ENCODE peak calls at places on chromosomes 1 and 21, in five cellular contexts. V is CD4-positive, alpha-beta memory T cell; U is aorta; O is cardiac muscle cell; T is left ventricle myocardium inferior. J is an unnamed sample. For H3K9me3 and H3K4me1, the result is how much of the 10 kb centered on the place peaks cover.

GRCh38 chr1:26408604-26409003 is 2.0 kb upstream of the LIN28A start:
- DNase-seq in V (peak), O (peak), T (peak), U (peak), J (peak)

GRCh38 chr1:182666736-182667135 is 17.7 kb downstream of the RGS8 start:
- DNase-seq in U (no peak), O (no peak), T (no peak), V (no peak), J (no peak)

GRCh38 chr1:15094719-15095491 is 58.6 kb upstream of the TMEM51 start:
- DNase-seq in U (peak), T (no peak), V (no peak), O (no peak), J (no peak)

GRCh38 chr1:56527548-56528302 is 51.6 kb downstream of the PLPP3 start:
- DNase-seq in O (no peak), V (no peak), T (no peak), U (no peak), J (no peak)

GRCh38 chr1:209150114-209150513 is 433.4 kb upstream of the CAMK1G start:
- DNase-seq in O (peak), U (no peak), T (no peak), V (no peak), J (no peak)

GRCh38 chr1:55696181-55696580 is 481.0 kb upstream of the USP24 start:
- DNase-seq in O (peak), U (no peak), V (no peak), T (no peak), J (no peak)

GRCh38 chr1:2965676-2966075 is 55.6 kb upstream of the ACTRT2 start:
- DNase-seq in T (no peak), U (no peak), O (no peak), V (no peak), J (no peak)

GRCh38 chr1:18278953-18279712 is 171.5 kb downstream of the IGSF21 start:
- DNase-seq in T (no peak), O (no peak), V (no peak), U (no peak), J (no peak)

GRCh38 chr1:99850458-99850974 is 355 bp downstream of the AGL start:
- DNase-seq in T (no peak), O (peak), V (no peak), U (no peak), J (no peak)

GRCh38 chr1:14613915-14614314 is 15.4 kb downstream of the KAZN start:
- DNase-seq in U (no peak), T (no peak), V (no peak), O (no peak), J (no peak)

GRCh38 chr21:40153351-40153750 is 286.1 kb downstream of the PCP4 start:
- DNase-seq in O (no peak), T (no peak), U (no peak), V (no peak), J (no peak)

GRCh38 chr1:56416385-56416972 is 162.9 kb downstream of the PLPP3 start:
- DNase-seq in V (no peak), U (no peak), T (no peak), O (peak), J (no peak)

GRCh38 chr1:62724430-62724829 is 36.2 kb upstream of the DOCK7 start:
- DNase-seq in T (no peak), U (no peak), O (no peak), V (no peak), J (no peak)

GRCh38 chr1:111553199-111553598 is 49.8 kb upstream of the ADORA3 start:
- DNase-seq in U (no peak), T (no peak), V (no peak), O (peak), J (no peak)

GRCh38 chr1:204254031-204254661 is 40.4 kb upstream of the GOLT1A start:
- DNase-seq in V (no peak), O (peak), T (peak), U (peak), J (peak)

GRCh38 chr21:44793269-44794030 is 8.2 kb downstream of the UBE2G2 start:
- DNase-seq in T (peak), O (peak), V (peak), U (no peak), J (peak)

GRCh38 chr1:206472454-206472853 is 2.2 kb downstream of the IKBKE start:
- DNase-seq in V (no peak), U (no peak), O (peak), T (no peak), J (no peak)

GRCh38 chr1:192756847-192757246 is 52.0 kb upstream of the RGS2 start:
- DNase-seq in V (no peak), O (no peak), T (no peak), U (no peak), J (no peak)

GRCh38 chr21:44306926-44307687 is 7.3 kb downstream of the PFKL start:
- DNase-seq in T (no peak), U (no peak), V (no peak), O (no peak), J (no peak)

GRCh38 chr1:116515702-116516101 is 55.1 kb downstream of the CD58 start:
- DNase-seq in V (peak), T (no peak), O (no peak), U (no peak), J (no peak)

GRCh38 chr1:167517535-167518330 is 596 bp downstream of the CD247 start:
- DNase-seq in U (no peak), T (no peak), O (no peak), V (peak), J (no peak)

GRCh38 chr21:26572668-26573381 is at the start of gene CYYR1:
- DNase-seq in T (peak), V (no peak), U (no peak), O (peak), J (peak)

GRCh38 chr1:18716785-18717678 is 86.4 kb downstream of the PAX7 start:
- DNase-seq in O (no peak), V (no peak), U (no peak), T (no peak), J (no peak)

GRCh38 chr1:182601926-182602325 is 2.3 kb downstream of the RGS16 start:
- DNase-seq in T (no peak), O (no peak), V (no peak), U (no peak), J (no peak)

GRCh38 chr1:44212355-44213221 is 683 bp upstream of the DMAP1 start:
- DNase-seq in O (no peak), T (no peak), V (peak), U (no peak), J (no peak)

GRCh38 chr1:82091729-82092128 is 291.0 kb downstream of the ADGRL2 start:
- DNase-seq in V (no peak), U (no peak), T (no peak), O (peak), J (no peak)

GRCh38 chr1:156247460-156248322 is at the start of gene PAQR6:
- DNase-seq in T (peak), O (no peak), V (no peak), U (no peak), J (peak)

GRCh38 chr21:30623362-30623761 is 2.9 kb downstream of the KRTAP20-4 start:
- DNase-seq in V (no peak), T (no peak), O (no peak), U (no peak), J (no peak)

GRCh38 chr21:30616125-30616524 is at the start of gene KRTAP20-1:
- DNase-seq in T (no peak), V (no peak), U (no peak), O (no peak), J (no peak)

GRCh38 chr21:30625449-30625848 is 5.0 kb downstream of the KRTAP20-4 start:
- DNase-seq in U (no peak), V (no peak), T (no peak), O (no peak), J (no peak)

GRCh38 chr21:30620080-30620479 is 347 bp upstream of the KRTAP20-4 start:
- DNase-seq in T (no peak), O (no peak), U (no peak), V (no peak), J (no peak)

DNA sequence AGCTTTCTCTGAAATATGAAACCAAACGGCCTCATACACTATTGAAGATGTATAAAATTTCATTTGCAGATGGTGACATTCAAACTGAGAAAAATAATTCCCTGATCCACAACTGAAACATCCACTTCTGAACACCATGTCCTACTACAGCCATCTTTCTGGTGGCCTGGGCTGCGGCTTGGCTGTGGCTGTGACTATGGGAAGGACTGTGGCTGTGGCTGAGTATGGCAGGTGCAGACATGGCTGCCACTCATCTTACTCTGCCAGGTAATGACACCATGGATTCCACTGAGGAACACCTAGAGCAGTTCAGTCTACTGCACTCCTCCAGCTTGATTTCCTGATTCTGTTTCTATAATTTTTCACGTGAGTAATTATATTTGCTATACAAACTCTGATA is at the start of gene KRTAP20-4:
- DNase-seq in O (no peak), V (no peak), U (no peak), T (no peak), J (no peak)
- H3K9me3 ChIP-seq in O (under half), V (under half), U (under half), T (under half), J (under half)

GRCh38 chr1:27605796-27606707 is 2.1 kb upstream of the AHDC1 start:
- DNase-seq in T (no peak), V (peak), O (peak), U (no peak), J (peak)

GRCh38 chr1:27603320-27603961 is 503 bp downstream of the AHDC1 start:
- DNase-seq in U (peak), V (no peak), T (peak), O (no peak), J (peak)

GRCh38 chr1:27603962-27604578 is at the start of gene AHDC1:
- DNase-seq in V (peak), O (peak), T (peak), U (peak), J (peak)

GRCh38 chr1:27605300-27605766 is 1.4 kb upstream of the AHDC1 start:
- DNase-seq in V (no peak), U (no peak), T (no peak), O (no peak), J (no peak)

GRCh38 chr1:27604579-27605299 is 795 bp upstream of the AHDC1 start:
- DNase-seq in V (no peak), T (no peak), O (no peak), U (no peak), J (peak)
- H3K4me1 ChIP-seq in V (half or more), T (half or more), O (under half), U (under half), J (under half)

GRCh38 chr1:150257624-150258274 is at the start of gene CA14:
- DNase-seq in U (no peak), T (peak), V (no peak), O (no peak), J (no peak)

GRCh38 chr1:150258275-150258666 is 697 bp downstream of the CA14 start:
- DNase-seq in V (no peak), T (no peak), U (no peak), O (no peak), J (no peak)

GRCh38 chr1:150259217-150259616 is 1.6 kb downstream of the CA14 start:
- DNase-seq in V (no peak), U (no peak), O (no peak), T (no peak), J (no peak)

GRCh38 chr1:150261367-150261766 is 3.8 kb downstream of the CA14 start:
- DNase-seq in O (no peak), U (no peak), T (no peak), V (no peak), J (no peak)

DNA sequence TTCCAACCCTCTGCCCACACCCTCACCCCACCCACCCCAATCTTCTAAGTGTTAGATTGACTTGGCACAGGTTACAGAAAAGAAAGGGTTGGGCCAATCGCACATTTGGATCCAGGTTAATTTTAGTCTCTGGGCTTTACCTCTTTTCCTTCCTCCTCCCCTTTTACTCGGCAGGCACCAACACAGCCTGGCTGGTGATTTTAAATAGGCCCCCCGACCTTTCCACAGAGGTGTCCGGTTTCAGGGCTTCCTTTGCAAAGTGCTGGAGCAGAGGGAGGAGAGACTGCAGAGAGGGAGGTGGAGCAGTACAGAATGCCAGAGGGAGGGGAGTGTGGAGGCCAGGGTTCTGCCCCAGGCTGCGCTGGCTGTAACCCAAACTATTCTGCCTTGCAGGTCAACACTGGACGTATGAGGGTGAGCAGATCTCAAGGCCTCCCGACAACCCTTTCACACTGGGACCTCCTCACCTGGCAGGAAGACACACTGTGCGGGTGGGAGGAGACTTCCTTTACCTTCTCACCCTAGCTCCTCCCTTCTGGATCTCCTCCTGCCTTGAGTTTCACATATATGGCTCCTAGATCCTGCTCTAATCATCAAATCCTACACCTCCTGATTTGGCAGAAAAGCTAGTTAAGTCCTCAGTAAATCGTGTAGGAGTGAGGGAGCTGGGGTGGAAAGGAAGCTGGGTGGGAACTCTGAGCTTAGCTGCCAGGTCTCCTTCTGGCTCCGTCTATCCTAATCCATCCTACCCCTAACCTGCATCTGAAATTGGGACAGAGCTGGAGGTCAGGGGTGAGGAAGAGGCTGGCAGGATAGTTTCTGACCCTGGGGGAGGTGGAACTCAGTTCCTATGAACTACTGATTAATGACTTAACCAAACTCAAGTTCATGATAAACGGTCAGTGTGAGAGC is 2.4 kb downstream of the CA14 start:
- DNase-seq in U (no peak), V (no peak), O (peak), T (no peak), J (no peak)
- H3K4me3 ChIP-seq in U (no peak), V (no peak), O (peak), T (peak), J (no peak)

GRCh38 chr1:237745545-237745944 is 145.2 kb downstream of the ZP4 start:
- DNase-seq in O (no peak), T (no peak), V (no peak), U (no peak), J (no peak)
- H3K9me3 ChIP-seq in O (under half), T (under half), V (under half), U (under half), J (under half)

DNA sequence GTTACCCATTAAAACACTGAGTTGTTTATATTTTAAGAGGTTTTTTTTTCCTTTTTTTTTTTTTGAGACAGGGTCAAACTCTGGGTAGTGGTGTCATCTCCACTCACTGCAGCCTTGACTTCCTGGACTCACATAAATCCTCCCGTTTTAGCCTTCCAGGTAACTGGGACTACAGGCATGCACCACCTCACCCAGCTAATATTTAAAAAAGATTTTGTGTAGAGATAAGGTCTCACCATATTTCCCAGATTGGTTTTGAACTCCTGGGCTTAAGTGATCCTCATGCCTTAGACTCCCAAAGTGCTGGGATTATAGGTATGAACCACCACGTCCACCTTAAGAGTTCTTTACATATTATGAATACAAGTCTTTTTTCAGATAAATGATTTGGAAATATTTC is 146.5 kb downstream of the COQ8A start:
- DNase-seq in O (no peak), U (no peak), T (no peak), V (no peak), J (no peak)
- H3K4me1 ChIP-seq in O (under half), U (under half), T (under half), V (under half), J (under half)

DNA sequence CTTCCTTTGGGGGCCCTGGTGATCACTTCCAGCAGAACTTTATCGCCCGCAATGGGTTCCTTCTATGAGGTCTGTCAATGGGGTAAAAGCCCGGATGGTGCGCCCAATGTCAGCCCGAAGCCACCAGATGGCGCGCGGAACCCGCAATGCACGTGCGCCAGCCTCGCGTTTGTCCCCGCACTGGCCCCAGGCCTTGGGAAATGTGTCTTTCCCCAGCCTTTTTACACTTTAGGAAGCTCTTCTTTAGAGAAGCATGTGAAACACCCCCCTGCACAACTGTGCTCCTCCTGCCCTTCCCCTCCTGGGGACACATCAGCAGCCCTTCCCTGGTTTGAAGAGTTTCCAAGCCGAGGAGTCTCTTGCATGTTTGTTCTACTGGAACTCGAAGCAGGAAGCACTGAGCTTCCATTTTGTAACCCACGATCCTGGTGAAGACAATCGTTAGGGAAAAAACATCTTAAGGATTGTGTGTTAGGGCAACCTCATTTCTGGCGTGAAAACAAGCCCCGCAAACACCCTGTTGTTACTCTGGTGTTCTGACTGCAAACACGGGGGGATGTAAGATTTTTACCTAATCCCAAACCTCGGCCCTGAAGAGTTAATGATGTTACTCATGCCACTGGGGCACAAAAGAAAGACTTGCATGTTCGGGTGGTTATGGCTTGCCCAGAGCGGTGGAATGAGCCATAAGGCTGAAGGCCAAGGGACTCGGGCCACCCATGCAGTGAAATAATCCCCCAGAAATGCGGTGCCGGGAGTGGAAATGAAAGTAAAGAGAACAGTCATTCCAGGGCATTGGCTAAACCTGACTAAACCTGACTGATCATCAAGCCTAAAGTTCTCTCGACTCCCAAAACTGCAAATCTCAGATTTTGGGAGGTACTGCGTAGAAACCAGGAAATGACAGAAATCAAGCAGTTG is 20.4 kb upstream of the TARBP1 start:
- DNase-seq in V (peak), U (peak), T (peak), O (peak), J (peak)
- H3K4me3 ChIP-seq in V (no peak), U (no peak), T (peak), O (no peak), J (peak)